ENCODE peak calls at places on chromosomes 13 and 19, in four cellular contexts. One of them, this sample, is unnamed.

GRCh38 chr13:105105471-105105870 is 1430.0 kb downstream of the EFNB2 start:
- DNase-seq in H1: no peak
- DNase-seq in HepG2: no peak
- DNase-seq in K562: no peak
- DNase-seq in this sample: no peak

GRCh38 chr19:34313188-34313587 is 51.8 kb upstream of the GPI start:
- DNase-seq in H1: no peak
- DNase-seq in HepG2: no peak
- DNase-seq in K562: no peak
- DNase-seq in this sample: no peak

GRCh38 chr19:36489920-36490415 is 607 bp upstream of the ZNF566 start:
- DNase-seq in H1: no peak
- DNase-seq in HepG2: peak; percentile 94
- DNase-seq in K562: peak; percentile 90
- DNase-seq in this sample: no peak

GRCh38 chr13:63184693-63185092 is 1769.0 kb upstream of the PCDH20 start:
- DNase-seq in H1: peak; percentile 51
- DNase-seq in HepG2: peak; percentile 2
- DNase-seq in K562: no peak
- DNase-seq in this sample: peak; percentile 24

GRCh38 chr13:105202384-105202783 is 1333.1 kb downstream of the EFNB2 start:
- DNase-seq in H1: no peak
- DNase-seq in HepG2: no peak
- DNase-seq in K562: no peak
- DNase-seq in this sample: peak; percentile 19

GRCh38 chr13:61727714-61728275 is 312.1 kb upstream of the PCDH20 start:
- DNase-seq in H1: no peak
- DNase-seq in HepG2: no peak
- DNase-seq in K562: no peak
- DNase-seq in this sample: no peak

GRCh38 chr13:75368167-75368566 is 113.8 kb downstream of the TBC1D4 start:
- DNase-seq in H1: no peak
- DNase-seq in HepG2: no peak
- DNase-seq in K562: no peak
- DNase-seq in this sample: peak; percentile 38

GRCh38 chr19:15788594-15789270 is 1.3 kb downstream of the OR10H5 start:
- DNase-seq in H1: no peak
- DNase-seq in HepG2: peak; percentile 63
- DNase-seq in K562: no peak
- DNase-seq in this sample: no peak

GRCh38 chr19:778910-779653 is 18.2 kb upstream of the PTBP1 start:
- DNase-seq in H1: no peak
- DNase-seq in HepG2: peak; percentile 81
- DNase-seq in K562: no peak
- DNase-seq in this sample: no peak

GRCh38 chr13:107867701-107868661 is 347.4 kb downstream of the LIG4 start:
- DNase-seq in H1: peak; percentile 81
- DNase-seq in HepG2: no peak
- DNase-seq in K562: peak; percentile 85
- DNase-seq in this sample: no peak

GRCh38 chr19:5492281-5492812 is 37.1 kb downstream of the ZNRF4 start:
- DNase-seq in H1: no peak
- DNase-seq in HepG2: no peak
- DNase-seq in K562: no peak
- DNase-seq in this sample: no peak

GRCh38 chr13:33270906-33271538 is 14.5 kb downstream of the STARD13 start:
- DNase-seq in H1: no peak
- DNase-seq in HepG2: no peak
- DNase-seq in K562: no peak
- DNase-seq in this sample: no peak

GRCh38 chr13:57286511-57287098 is 119.6 kb downstream of the PRR20E start:
- DNase-seq in H1: no peak
- DNase-seq in HepG2: no peak
- DNase-seq in K562: no peak
- DNase-seq in this sample: no peak

GRCh38 chr13:28493740-28494536 is 990 bp downstream of the FLT1 start:
- DNase-seq in H1: peak; percentile 72
- DNase-seq in HepG2: no peak
- DNase-seq in K562: no peak
- DNase-seq in this sample: no peak

GRCh38 chr19:900302-901111 is 7.2 kb downstream of the RNU6-9 start:
- DNase-seq in H1: peak; percentile 66
- DNase-seq in HepG2: no peak
- DNase-seq in K562: peak; percentile 96
- DNase-seq in this sample: no peak

GRCh38 chr19:2250765-2251576 is 1.8 kb downstream of the AMH start:
- DNase-seq in H1: peak; percentile 62
- DNase-seq in HepG2: no peak
- DNase-seq in K562: no peak
- DNase-seq in this sample: no peak

GRCh38 chr19:57566396-57567256 is 7.0 kb upstream of the ZNF550 start:
- DNase-seq in H1: no peak
- DNase-seq in HepG2: no peak
- DNase-seq in K562: peak; percentile 26
- DNase-seq in this sample: peak; percentile 34

GRCh38 chr13:36298535-36299068 is 988 bp upstream of the CCDC169 start:
- DNase-seq in H1: peak; percentile 56
- DNase-seq in HepG2: no peak
- DNase-seq in K562: no peak
- DNase-seq in this sample: no peak

GRCh38 chr13:78657699-78658629 is 991 bp downstream of the OBI1 start:
- DNase-seq in H1: no peak
- DNase-seq in HepG2: peak; percentile 74
- DNase-seq in K562: peak; percentile 22
- DNase-seq in this sample: no peak

GRCh38 chr13:37515226-37515625 is 83.3 kb downstream of the POSTN start:
- DNase-seq in H1: no peak
- DNase-seq in HepG2: no peak
- DNase-seq in K562: no peak
- DNase-seq in this sample: no peak

GRCh38 chr13:19950374-19950773 is 8.2 kb upstream of the ZMYM2 start:
- DNase-seq in H1: no peak
- DNase-seq in HepG2: peak; percentile 4
- DNase-seq in K562: no peak
- DNase-seq in this sample: no peak

DNA sequence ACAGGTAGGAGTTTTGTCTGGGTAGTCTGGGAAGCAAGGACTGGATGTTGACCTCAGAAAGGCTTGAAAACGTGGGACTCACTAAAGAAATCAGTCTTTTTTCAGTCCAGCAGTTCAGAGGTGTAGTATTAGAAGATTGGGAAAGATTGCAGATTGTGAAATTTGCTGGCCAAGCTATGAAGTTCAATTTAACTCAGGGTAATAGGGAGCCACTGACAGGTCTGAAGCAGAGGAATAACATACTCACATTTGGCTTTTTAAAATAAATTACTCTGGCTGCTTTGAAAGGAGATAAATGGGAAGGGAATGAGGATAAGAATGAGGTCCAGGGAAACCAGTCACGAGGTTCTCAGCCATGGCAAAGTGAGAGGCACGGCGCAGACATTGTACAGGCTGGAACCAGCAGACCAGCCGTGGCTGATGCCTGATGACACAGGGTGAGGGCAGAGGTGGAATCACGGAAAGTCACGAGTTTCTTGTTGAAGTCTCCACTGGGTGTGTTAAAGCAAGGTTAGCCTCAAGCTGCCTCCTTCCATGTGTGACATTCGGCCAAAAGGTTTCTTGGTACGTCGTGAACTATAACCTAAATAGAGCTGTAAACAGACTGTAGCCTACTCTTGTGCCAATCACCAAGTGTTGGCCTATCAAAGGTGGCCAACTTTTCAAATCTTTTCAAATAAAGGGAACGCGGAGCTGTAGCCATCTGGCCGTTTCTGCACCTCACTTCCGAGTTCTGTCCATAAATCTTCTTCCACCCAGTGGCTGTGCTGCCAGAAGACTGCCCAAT is 377.6 kb downstream of the IRS2 start:
- DNase-seq in H1: no peak
- DNase-seq in HepG2: no peak
- DNase-seq in K562: no peak
- DNase-seq in this sample: no peak
- TF ChIP-seq FOSL1 in H1: no peak
- TF ChIP-seq FOSL1 in HepG2: no peak
- TF ChIP-seq FOSL1 in K562: no peak
- TF ChIP-seq FOSL1 in this sample: no peak

DNA sequence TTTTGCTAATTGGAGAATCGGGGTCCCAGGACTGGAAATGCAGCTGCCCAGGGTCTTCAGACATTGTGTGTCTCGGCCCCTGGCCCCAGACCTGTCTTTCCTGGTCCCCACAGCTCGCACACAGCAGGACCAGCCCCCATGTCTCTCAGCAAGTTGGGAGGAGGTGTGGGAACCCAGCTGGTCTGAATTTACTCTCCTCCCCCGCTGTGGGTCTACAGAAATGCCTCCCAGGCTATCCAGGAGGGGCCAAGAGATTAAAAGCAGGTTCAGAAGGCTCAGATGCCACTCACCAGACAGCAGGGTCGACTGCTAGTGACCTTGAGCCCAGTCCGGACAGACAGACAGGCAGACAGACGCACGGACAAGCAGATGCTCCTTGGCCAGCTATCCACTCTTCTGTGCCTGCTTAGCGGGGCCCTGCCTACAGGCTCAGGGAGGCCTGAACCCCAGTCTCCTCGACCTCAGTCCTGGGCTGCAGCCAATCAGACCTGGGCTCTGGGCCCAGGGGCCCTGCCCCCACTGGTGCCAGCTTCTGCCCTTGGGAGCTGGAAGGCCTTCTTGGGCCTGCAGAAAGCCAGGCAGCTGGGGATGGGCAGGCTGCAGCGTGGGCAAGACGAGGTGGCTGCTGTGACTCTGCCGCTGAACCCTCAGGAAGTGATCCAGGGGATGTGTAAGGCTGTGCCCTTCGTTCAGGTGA is at the start of gene DAND5:
- DNase-seq in H1: no peak
- DNase-seq in HepG2: no peak
- DNase-seq in K562: peak; percentile 52
- DNase-seq in this sample: no peak
- TF ChIP-seq SRF in H1: no peak
- TF ChIP-seq SRF in HepG2: no peak
- TF ChIP-seq SRF in K562: no peak
- TF ChIP-seq SRF in this sample: no peak

DNA sequence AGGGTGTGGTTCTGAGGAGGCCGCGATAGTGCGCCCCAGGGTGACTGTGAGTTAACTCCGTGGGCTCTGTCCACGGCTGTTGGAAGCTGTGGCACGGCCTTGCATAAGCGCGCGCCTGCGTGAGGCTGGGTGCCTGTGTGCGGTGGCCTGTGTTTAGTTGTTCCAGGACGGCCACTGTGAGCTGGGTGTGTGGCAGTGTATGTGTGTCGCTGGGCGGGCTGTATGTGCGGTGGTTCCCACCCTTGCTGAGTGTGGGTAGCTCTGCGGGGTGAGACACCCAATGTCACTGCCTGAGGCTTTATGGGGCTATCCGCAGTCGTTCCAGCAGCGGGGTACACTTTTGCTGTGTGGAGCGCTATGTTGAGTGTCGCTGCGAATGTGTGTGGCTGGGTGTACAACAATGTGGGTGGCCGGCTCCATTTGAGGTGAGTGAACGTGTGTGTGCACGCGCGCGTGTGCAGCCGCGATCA is 438 bp upstream of the SSBP4 start:
- DNase-seq in H1: no peak
- DNase-seq in HepG2: no peak
- DNase-seq in K562: peak; percentile 32
- DNase-seq in this sample: no peak
- TF ChIP-seq EZH2 in H1: peak; percentile 28
- TF ChIP-seq EZH2 in HepG2: no peak
- TF ChIP-seq EZH2 in K562: no peak
- TF ChIP-seq EZH2 in this sample: no peak

DNA sequence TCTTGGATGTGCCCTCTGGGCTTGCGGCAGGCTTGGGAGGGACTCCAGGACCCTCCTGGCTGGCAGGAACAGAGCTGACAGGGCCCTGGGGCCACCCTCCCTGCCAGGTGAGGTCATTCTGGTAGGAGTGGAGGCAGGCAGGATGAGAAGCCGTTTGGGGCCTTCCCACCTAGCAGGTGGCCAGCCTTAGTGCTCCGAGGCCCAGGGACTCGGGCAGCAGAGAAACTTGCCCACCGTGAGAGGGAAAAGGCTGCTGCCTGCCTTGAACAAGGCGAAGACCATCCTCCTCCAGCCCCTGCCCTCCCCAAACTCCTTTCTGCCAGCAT is 8.5 kb downstream of the RFX1 start:
- DNase-seq in H1: no peak
- DNase-seq in HepG2: no peak
- DNase-seq in K562: no peak
- DNase-seq in this sample: no peak
- TF ChIP-seq FOSL1 in H1: no peak
- TF ChIP-seq FOSL1 in HepG2: no peak
- TF ChIP-seq FOSL1 in K562: no peak
- TF ChIP-seq FOSL1 in this sample: no peak

GRCh38 chr13:46160474-46161066 is 21.4 kb downstream of the LCP1 start:
- DNase-seq in H1: no peak
- DNase-seq in HepG2: peak; percentile 58
- DNase-seq in K562: peak; percentile 55
- DNase-seq in this sample: peak; percentile 48
- TF ChIP-seq SRF in H1: no peak
- TF ChIP-seq SRF in HepG2: no peak
- TF ChIP-seq SRF in K562: no peak
- TF ChIP-seq SRF in this sample: no peak